ENCODE peak calls at places on chromosomes 7 and 10, in ten cellular contexts. D is spleen, G is endodermal cell, J is left ventricle myocardium inferior, N is A549, R is mucosa of descending colon, B is RWPE2, W is transverse colon, Y is mesothelial cell of epicardium, C is cardiac fibroblast. Z is an unnamed sample.

GRCh38 chr10:122157451-122157850 is 113.6 kb upstream of the BTBD16 start:
- DNase-seq in N (no peak), D (no peak), W (no peak), Y (no peak), J (no peak), C (no peak), R (no peak), G (no peak), B (no peak), Z (no peak)

GRCh38 chr7:88037050-88037449 is 103.0 kb downstream of the ADAM22 start:
- DNase-seq in D (no peak), G (no peak), J (no peak), N (no peak), B (no peak), W (no peak), C (no peak), R (no peak), Y (no peak), Z (no peak)

GRCh38 chr10:81872206-81872605 is 2.8 kb upstream of the NRG3 start:
- DNase-seq in W (no peak), N (no peak), Y (no peak), C (no peak), G (no peak), R (no peak), D (no peak), J (no peak), B (no peak), Z (no peak)

GRCh38 chr10:116027355-116027754 is 245.7 kb downstream of the GFRA1 start:
- DNase-seq in C (no peak), Y (no peak), D (no peak), G (no peak), J (no peak), W (no peak), B (no peak), N (no peak), R (no peak), Z (no peak)

GRCh38 chr10:122331615-122332446 is 42.7 kb upstream of the PLEKHA1 start:
- DNase-seq in C (no peak), R (no peak), D (no peak), Y (no peak), G (no peak), W (no peak), N (peak), J (no peak), B (no peak), Z (no peak)

GRCh38 chr10:118775478-118775877 is 20.7 kb upstream of the CACUL1 start:
- DNase-seq in J (no peak), D (no peak), B (no peak), R (no peak), C (no peak), G (no peak), W (no peak), N (no peak), Y (no peak), Z (no peak)

GRCh38 chr10:92108747-92109146 is 182.1 kb downstream of the CPEB3 start:
- DNase-seq in J (no peak), N (no peak), G (no peak), R (no peak), Y (no peak), C (no peak), D (no peak), W (no peak), B (no peak), Z (no peak)

GRCh38 chr7:29005829-29006228 is 47.7 kb upstream of the TRIL start:
- DNase-seq in Y (no peak), W (no peak), J (no peak), D (no peak), G (no peak), R (no peak), B (no peak), C (peak), N (peak), Z (no peak)

GRCh38 chr10:72764151-72764550 is 72.2 kb downstream of the MCU start:
- DNase-seq in D (no peak), Y (no peak), N (no peak), B (no peak), W (no peak), J (no peak), R (no peak), G (no peak), C (peak), Z (peak)

GRCh38 chr7:68411742-68412141 is 1186.5 kb upstream of the AUTS2 start:
- DNase-seq in D (no peak), W (no peak), J (no peak), Y (no peak), N (no peak), C (no peak), G (no peak), R (no peak), B (no peak), Z (no peak)

GRCh38 chr7:117505238-117505637 is 25.4 kb downstream of the CFTR start:
- DNase-seq in W (no peak), G (no peak), R (no peak), J (no peak), Y (no peak), B (no peak), N (peak), C (no peak), D (no peak), Z (no peak)

GRCh38 chr7:151585744-151586424 is 66.2 kb upstream of the RHEB start:
- DNase-seq in B (no peak), R (no peak), J (no peak), G (no peak), C (no peak), D (no peak), W (no peak), Y (no peak), N (no peak), Z (no peak)

GRCh38 chr10:117226813-117227451 is 14.0 kb upstream of the SLC18A2 start:
- DNase-seq in N (peak), R (no peak), D (peak), C (peak), G (peak), Y (no peak), W (peak), J (no peak), B (no peak), Z (no peak)

DNA sequence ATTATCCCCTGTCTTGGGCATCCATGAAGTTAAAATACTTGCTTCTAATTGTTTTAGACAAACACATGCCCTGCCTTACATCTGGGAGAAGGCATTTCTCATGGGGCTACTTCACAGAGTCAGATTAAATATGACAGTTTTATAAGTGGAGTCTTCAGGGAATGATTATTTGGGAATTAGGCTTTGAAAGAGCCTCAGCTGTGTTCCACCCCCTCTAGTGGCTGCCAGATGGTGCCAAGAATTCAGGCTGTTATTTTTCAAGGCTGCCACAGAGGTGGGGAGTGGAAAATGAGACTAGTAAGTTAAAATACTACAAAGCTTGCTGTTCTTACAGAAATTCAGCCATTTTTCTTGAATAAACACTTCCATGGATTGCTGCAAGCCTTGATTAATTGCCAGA is 45.8 kb upstream of the DNAH11 start:
- DNase-seq in Y (no peak), R (no peak), N (no peak), C (peak), G (no peak), W (no peak), B (no peak), D (no peak), J (no peak), Z (no peak)
- TF ChIP-seq CTCF in Y (no peak), R (no peak), N (no peak), C (no peak), G (peak), W (peak), B (no peak), D (no peak), J (no peak), Z (peak)

GRCh38 chr7:47951374-47951773 is 3.1 kb upstream of the PKD1L1 start:
- DNase-seq in W (no peak), N (no peak), R (no peak), D (no peak), Y (no peak), C (no peak), B (no peak), J (no peak), G (no peak), Z (no peak)

GRCh38 chr7:47949703-47950102 is 1.4 kb upstream of the PKD1L1 start:
- DNase-seq in Y (no peak), N (no peak), R (no peak), C (no peak), G (no peak), J (no peak), W (no peak), B (no peak), D (no peak), Z (no peak)

GRCh38 chr7:47952224-47952623 is 4.0 kb upstream of the PKD1L1 start:
- DNase-seq in R (no peak), N (no peak), D (no peak), W (no peak), Y (no peak), B (no peak), G (no peak), J (no peak), C (no peak), Z (no peak)

GRCh38 chr7:47948096-47948790 is at the start of gene PKD1L1:
- DNase-seq in D (no peak), G (no peak), J (no peak), W (no peak), N (no peak), Y (no peak), B (no peak), R (no peak), C (no peak), Z (no peak)

GRCh38 chr7:47950714-47951113 is 2.4 kb upstream of the PKD1L1 start:
- DNase-seq in G (no peak), B (no peak), J (peak), R (peak), N (no peak), Y (no peak), D (no peak), C (peak), W (peak), Z (no peak)
- TF ChIP-seq CTCF in G (peak), B (no peak), J (peak), R (no peak), N (no peak), Y (no peak), D (no peak), C (peak), W (no peak), Z (no peak)

GRCh38 chr10:88987840-88988239 is 2.8 kb upstream of the FAS start:
- DNase-seq in D (no peak), R (no peak), J (no peak), C (no peak), N (no peak), G (no peak), Y (no peak), B (no peak), W (no peak), Z (no peak)

GRCh38 chr10:88987243-88987726 is 3.3 kb upstream of the FAS start:
- DNase-seq in D (no peak), Y (no peak), G (no peak), C (no peak), J (no peak), B (no peak), W (no peak), R (no peak), N (no peak), Z (no peak)

GRCh38 chr10:88984525-88984924 is 6.1 kb upstream of the FAS start:
- DNase-seq in J (no peak), Y (no peak), R (no peak), B (no peak), D (no peak), W (no peak), N (no peak), G (no peak), C (no peak), Z (no peak)

GRCh38 chr10:88989423-88989822 is 1.2 kb upstream of the FAS start:
- DNase-seq in W (no peak), G (no peak), C (no peak), Y (no peak), B (no peak), D (no peak), R (no peak), N (no peak), J (no peak), Z (no peak)

DNA sequence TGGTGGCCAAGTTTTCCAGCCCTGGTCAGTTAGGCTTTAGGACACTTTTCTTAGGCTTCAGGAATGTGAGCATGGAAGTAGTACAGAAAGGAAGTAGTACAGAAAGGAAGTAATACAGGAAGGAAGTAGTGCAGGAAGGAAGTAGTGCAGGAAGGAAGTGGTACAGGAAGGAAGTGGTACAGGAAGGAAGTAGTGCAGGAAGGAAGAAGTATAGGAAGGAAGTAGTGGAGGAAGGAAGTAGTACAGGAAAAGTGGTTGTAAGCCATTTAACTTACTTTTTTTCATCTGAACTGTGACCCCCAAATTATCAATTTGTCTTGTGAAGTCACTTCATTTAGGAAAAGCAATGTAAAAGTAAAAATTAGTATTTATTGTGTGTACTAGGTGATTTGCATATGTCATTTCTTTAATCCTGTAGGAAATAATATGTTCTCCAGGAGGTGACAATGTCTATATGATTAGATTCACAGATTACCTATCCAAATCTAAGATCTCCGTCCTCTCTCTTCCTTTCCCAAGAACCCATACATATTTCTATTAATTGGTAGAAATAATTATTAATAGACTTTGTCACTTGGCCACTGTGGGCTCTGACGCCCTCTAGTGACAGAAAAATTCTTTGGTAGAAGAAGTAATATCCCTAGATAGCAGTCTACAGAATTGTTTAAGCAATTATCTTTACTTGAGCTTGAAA is 3.9 kb upstream of the FAS start:
- DNase-seq in R (no peak), C (peak), J (no peak), G (no peak), N (peak), W (no peak), Y (no peak), B (no peak), D (no peak), Z (no peak)
- TF ChIP-seq CTCF in R (no peak), C (peak), J (peak), G (peak), N (peak), W (peak), Y (peak), B (peak), D (no peak), Z (peak)

GRCh38 chr7:4603843-4604231 is 78.3 kb upstream of the FOXK1 start:
- DNase-seq in C (no peak), W (no peak), D (no peak), B (no peak), N (no peak), R (no peak), G (no peak), Y (no peak), J (no peak), Z (no peak)
- TF ChIP-seq CTCF in C (no peak), W (no peak), D (no peak), B (no peak), N (no peak), R (no peak), G (no peak), Y (no peak), J (no peak), Z (no peak)

DNA sequence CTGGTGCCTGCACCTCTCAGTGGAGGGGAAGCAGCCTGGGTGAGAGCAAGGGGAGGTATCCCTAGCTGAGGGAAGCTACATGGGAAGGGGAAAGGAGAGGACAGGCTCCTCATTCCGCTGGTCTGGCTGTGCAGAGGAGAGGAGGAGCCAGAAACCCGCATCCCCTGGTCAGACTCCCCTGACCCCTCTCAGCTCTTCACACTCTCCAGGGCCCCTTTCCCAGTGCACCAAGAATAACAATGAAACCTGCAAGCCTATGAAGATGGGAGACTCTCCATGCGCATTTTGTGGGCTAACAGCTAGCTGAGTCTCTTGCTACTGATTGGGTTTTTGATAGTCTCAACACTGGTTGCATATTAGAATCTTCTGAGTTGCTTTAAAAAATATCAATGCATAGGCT is 319.9 kb upstream of the COBL start:
- DNase-seq in D (no peak), B (no peak), J (no peak), C (no peak), W (no peak), R (no peak), Y (no peak), G (peak), N (no peak), Z (no peak)
- TF ChIP-seq CTCF in D (no peak), B (no peak), J (no peak), C (no peak), W (no peak), R (no peak), Y (no peak), G (no peak), N (no peak), Z (no peak)

GRCh38 chr7:123075838-123076462 is 80.5 kb upstream of the TAS2R16 start:
- DNase-seq in R (no peak), N (no peak), W (no peak), D (no peak), B (no peak), J (no peak), Y (no peak), G (no peak), C (no peak), Z (no peak)

GRCh38 chr7:123067814-123068213 is 72.3 kb upstream of the TAS2R16 start:
- DNase-seq in N (no peak), W (no peak), D (no peak), G (no peak), R (no peak), C (no peak), B (no peak), Y (no peak), J (no peak), Z (no peak)

DNA sequence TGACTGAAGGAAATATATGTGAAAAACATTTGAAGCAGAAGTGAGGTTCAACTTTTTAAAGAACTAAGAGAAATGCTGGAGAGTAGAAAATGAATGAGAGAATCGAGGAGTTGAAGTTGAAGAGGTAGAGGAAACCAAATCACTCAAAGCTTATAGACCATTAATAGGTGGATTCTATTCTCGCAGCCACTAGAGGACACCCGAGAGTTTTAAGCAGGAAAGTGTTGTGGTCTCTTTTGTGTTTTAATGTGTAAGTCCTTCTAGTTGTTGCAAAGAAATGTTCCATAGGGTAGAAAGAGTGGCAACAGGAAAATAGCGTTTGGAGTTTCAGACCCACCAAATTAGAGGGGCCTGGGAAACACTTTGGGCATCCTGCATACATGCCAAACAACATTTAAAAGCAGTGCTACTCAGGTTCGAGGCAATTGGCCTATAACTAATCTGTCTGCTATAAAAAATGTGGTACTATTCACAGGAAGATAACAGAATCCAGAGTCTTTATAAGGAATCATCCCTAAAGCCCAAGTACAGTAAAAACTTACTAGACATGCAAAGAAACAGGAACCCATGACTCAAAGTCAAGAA is 75.3 kb upstream of the TAS2R16 start:
- DNase-seq in Y (no peak), C (peak), W (no peak), D (no peak), J (no peak), R (no peak), G (peak), B (no peak), N (peak), Z (no peak)
- TF ChIP-seq CTCF in Y (no peak), C (peak), W (peak), D (no peak), J (peak), R (no peak), G (peak), B (peak), N (peak), Z (peak)

GRCh38 chr7:99033765-99034164 is 110.1 kb downstream of the SMURF1 start:
- DNase-seq in B (no peak), C (no peak), D (no peak), W (no peak), J (no peak), R (no peak), Y (no peak), N (no peak), G (no peak), Z (no peak)
- TF ChIP-seq CTCF in B (no peak), C (no peak), D (no peak), W (no peak), J (no peak), R (no peak), Y (no peak), N (no peak), G (no peak), Z (no peak)

DNA sequence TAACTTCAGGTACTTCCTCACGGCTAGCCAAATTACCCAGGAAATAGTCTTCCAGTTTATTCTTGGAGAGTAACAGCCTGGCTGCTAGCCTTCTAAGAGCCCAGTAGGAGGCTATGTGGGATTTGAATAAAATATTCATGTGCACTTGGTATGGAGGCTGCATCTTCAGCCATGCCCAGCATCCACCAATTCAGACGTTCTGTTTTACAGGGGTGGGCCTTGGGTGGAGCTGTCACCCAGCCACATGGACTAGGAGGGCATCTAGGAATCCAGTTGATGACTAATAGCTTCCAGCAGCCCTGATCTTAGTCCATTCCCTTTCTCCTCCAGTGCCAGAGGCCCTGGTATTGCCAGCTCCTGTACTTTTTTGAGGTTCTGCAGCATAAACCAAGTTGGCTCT is 66.3 kb upstream of the ZRANB1 start:
- DNase-seq in C (peak), R (no peak), D (no peak), W (no peak), G (peak), N (peak), J (no peak), B (no peak), Y (no peak), Z (peak)
- TF ChIP-seq CTCF in C (peak), R (no peak), D (no peak), W (no peak), G (peak), N (no peak), J (no peak), B (peak), Y (no peak), Z (peak)

GRCh38 chr10:102856758-102857424 is 2.8 kb downstream of the BORCS7 start:
- DNase-seq in D (no peak), R (no peak), W (no peak), B (no peak), Y (no peak), G (no peak), C (no peak), J (no peak), N (no peak), Z (no peak)

GRCh38 chr10:102865620-102866019 is 3.6 kb upstream of the AS3MT start:
- DNase-seq in W (no peak), B (no peak), D (no peak), N (no peak), G (no peak), C (no peak), R (no peak), Y (no peak), J (no peak), Z (no peak)

GRCh38 chr10:102853944-102854694 is at the start of gene BORCS7:
- DNase-seq in C (peak), J (peak), N (peak), W (peak), G (peak), D (peak), Y (peak), R (peak), B (peak), Z (peak)

GRCh38 chr10:102863660-102864059 is 5.6 kb upstream of the AS3MT start:
- DNase-seq in C (no peak), G (no peak), J (no peak), D (no peak), W (no peak), R (no peak), B (no peak), N (no peak), Y (no peak), Z (no peak)

DNA sequence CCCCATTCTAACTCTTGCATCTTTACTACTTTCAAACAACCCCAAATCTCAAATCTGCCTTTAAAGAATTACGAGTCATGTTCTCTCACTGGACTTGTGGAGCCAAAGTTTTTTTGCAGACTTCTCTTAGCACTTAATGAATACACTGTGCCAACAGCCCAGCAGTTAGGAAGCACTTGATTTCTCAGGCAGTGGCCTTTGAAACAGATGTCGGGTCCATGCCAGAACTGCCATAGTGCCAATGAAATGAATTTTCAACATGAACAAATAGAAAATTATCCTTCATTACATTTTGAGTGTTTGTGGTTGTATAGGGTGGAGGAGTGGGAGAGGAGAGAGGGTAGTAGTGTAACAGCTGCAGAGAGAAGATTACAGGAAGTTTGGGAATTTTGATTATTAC is 5.9 kb downstream of the BORCS7 start:
- DNase-seq in B (no peak), R (no peak), N (no peak), Y (no peak), D (no peak), C (no peak), G (no peak), J (no peak), W (no peak), Z (no peak)
- TF ChIP-seq CTCF in B (no peak), R (no peak), N (no peak), Y (no peak), D (no peak), C (no peak), G (no peak), J (no peak), W (no peak), Z (no peak)

Z was measured in AG09319.